ENCODE peak calls at places on chromosomes 12 and 14, in eight cellular contexts. X is A549; O is AG09319; C is H7; Z is activated T-helper 1 cell treated with Interleukin-2 at 50 U/mL for 16 hours; V is activated naive CD4-positive, alpha-beta T cell; I is K562; E is CD8-positive, alpha-beta T cell. D is an unnamed sample.

GRCh38 chr14:100708349-100709217 is 18.1 kb upstream of the DLK1 start:
- DNase-seq in I (no peak), E (no peak), V (no peak), X (no peak), C (peak; percentile 97), O (no peak), Z (no peak), D (no peak)

GRCh38 chr12:4242595-4242994 is 31.0 kb upstream of the CCND2 start:
- DNase-seq in I (no peak), E (no peak), Z (no peak), O (no peak), V (no peak), C (peak; percentile 43), X (no peak), D (no peak)

GRCh38 chr14:69910871-69911270 is 31.7 kb downstream of the SMOC1 start:
- DNase-seq in I (no peak), Z (no peak), V (no peak), O (no peak), X (no peak), E (no peak), C (no peak), D (no peak)

GRCh38 chr12:12845794-12846243 is 32.7 kb downstream of the DDX47 start:
- DNase-seq in Z (no peak), X (no peak), E (no peak), O (no peak), C (no peak), V (no peak), I (no peak), D (no peak)

GRCh38 chr14:96162741-96163140 is 41.9 kb upstream of the BDKRB2 start:
- DNase-seq in C (no peak), V (no peak), Z (no peak), E (no peak), X (no peak), I (no peak), O (no peak), D (no peak)

GRCh38 chr12:28083816-28084678 is 106.2 kb upstream of the CCDC91 start:
- DNase-seq in E (no peak), Z (no peak), X (no peak), I (no peak), O (no peak), C (no peak), V (no peak), D (no peak)

GRCh38 chr12:110340706-110341105 is 59.7 kb downstream of the ATP2A2 start:
- DNase-seq in E (no peak), C (no peak), I (no peak), X (no peak), Z (no peak), V (no peak), O (no peak), D (no peak)

GRCh38 chr14:61875483-61875882 is 113.3 kb downstream of the SNAPC1 start:
- DNase-seq in Z (no peak), V (no peak), E (no peak), O (no peak), X (no peak), C (no peak), I (no peak), D (no peak)

GRCh38 chr14:77003960-77004710 is 24.4 kb downstream of the IRF2BPL start:
- DNase-seq in Z (no peak), V (no peak), X (no peak), E (no peak), I (no peak), O (no peak), C (no peak), D (no peak)

GRCh38 chr12:52828156-52829090 is 5.7 kb downstream of the KRT79 start:
- DNase-seq in C (no peak), E (no peak), X (no peak), I (no peak), O (no peak), V (no peak), Z (no peak), D (no peak)

GRCh38 chr12:113770389-113770865 is 195.7 kb downstream of the RBM19 start:
- DNase-seq in O (no peak), I (no peak), C (no peak), V (no peak), Z (no peak), X (no peak), E (no peak), D (no peak)